ENCODE peak calls at places on chromosomes 4 and X, in seven cellular contexts. V, Y, Q, W, G, K and P are unnamed samples.

GRCh38 chr4:84814100-84814750 is 152.3 kb downstream of the WDFY3 start:
- DNase-seq in V (peak), Y (no peak), Q (no peak), W (peak), G (no peak), K (peak), P (no peak)

GRCh38 chr4:122673252-122673651 is 52.4 kb upstream of the IL21 start:
- DNase-seq in V (no peak), Y (no peak), Q (no peak), W (peak), G (no peak), K (no peak), P (no peak)

GRCh38 chr4:179750374-179750773 is 2308.1 kb upstream of the AGA start:
- DNase-seq in V (peak), Y (no peak), Q (no peak), W (peak), G (no peak), K (no peak), P (no peak)

GRCh38 chr4:84622959-84623358 is 40.0 kb downstream of the CDS1 start:
- DNase-seq in V (no peak), Y (no peak), Q (no peak), W (peak), G (no peak), K (no peak), P (no peak)

GRCh38 chrX:46301903-46302302 is 243.3 kb downstream of the ZNF674 start:
- DNase-seq in V (no peak), Y (no peak), Q (no peak), W (no peak), G (no peak), K (no peak), P (no peak)

GRCh38 chrX:150365051-150365952 is 2.2 kb downstream of the MAMLD1 start:
- DNase-seq in V (peak), Y (peak), Q (peak), W (peak), G (no peak), K (no peak), P (peak)

GRCh38 chrX:144494069-144494468 is 610.2 kb downstream of the UBE2NL start:
- DNase-seq in V (no peak), Y (peak), Q (no peak), W (no peak), G (no peak), K (no peak), P (no peak)

GRCh38 chr4:75180217-75180616 is 247.3 kb downstream of the PARM1 start:
- DNase-seq in V (no peak), Y (no peak), Q (no peak), W (no peak), G (no peak), K (no peak), P (no peak)

GRCh38 chrX:40244980-40245379 is 147.2 kb upstream of the BCOR start:
- DNase-seq in V (peak), Y (no peak), Q (no peak), W (peak), G (no peak), K (no peak), P (no peak)

GRCh38 chr4:76984127-76984526 is 34.6 kb downstream of the SEPTIN11 start:
- DNase-seq in V (peak), Y (peak), Q (no peak), W (peak), G (no peak), K (no peak), P (no peak)

GRCh38 chrX:151488677-151489076 is 74.8 kb upstream of the PASD1 start:
- DNase-seq in V (no peak), Y (peak), Q (no peak), W (no peak), G (no peak), K (no peak), P (peak)

GRCh38 chr4:141391771-141392170 is 171.1 kb downstream of the ZNF330 start:
- DNase-seq in V (no peak), Y (no peak), Q (no peak), W (no peak), G (no peak), K (no peak), P (no peak)

GRCh38 chr4:78749258-78749971 is 26.7 kb upstream of the BMP2K start:
- DNase-seq in V (no peak), Y (no peak), Q (no peak), W (no peak), G (no peak), K (no peak), P (no peak)

GRCh38 chr4:5370286-5370685 is 319.0 kb downstream of the STK32B start:
- DNase-seq in V (peak), Y (no peak), Q (no peak), W (peak), G (no peak), K (no peak), P (no peak)

GRCh38 chrX:133307637-133308485 is 89.7 kb upstream of the TFDP3 start:
- DNase-seq in V (no peak), Y (peak), Q (peak), W (peak), G (peak), K (no peak), P (peak)

GRCh38 chr4:4328840-4329239 is 38.8 kb downstream of the ZBTB49 start:
- DNase-seq in V (no peak), Y (no peak), Q (no peak), W (no peak), G (no peak), K (no peak), P (no peak)

GRCh38 chrX:2568125-2568524 is 67.3 kb upstream of the DHRSX start:
- DNase-seq in V (no peak), Y (no peak), Q (no peak), W (no peak), G (no peak), K (no peak), P (no peak)

GRCh38 chrX:31483336-31483735 is 411.5 kb upstream of the FTHL17 start:
- DNase-seq in V (peak), Y (no peak), Q (no peak), W (peak), G (no peak), K (no peak), P (no peak)

GRCh38 chrX:30533261-30533660 is 44.3 kb downstream of the TASL start:
- DNase-seq in V (peak), Y (no peak), Q (no peak), W (peak), G (no peak), K (no peak), P (no peak)

GRCh38 chr4:21858971-21859370 is 89.6 kb downstream of the KCNIP4 start:
- DNase-seq in V (peak), Y (no peak), Q (no peak), W (peak), G (no peak), K (no peak), P (no peak)

GRCh38 chrX:19487520-19488200 is 27.6 kb downstream of the MAP3K15 start:
- DNase-seq in V (no peak), Y (no peak), Q (no peak), W (no peak), G (no peak), K (no peak), P (no peak)

GRCh38 chrX:23333842-23334535 is 660 bp upstream of the PTCHD1 start:
- DNase-seq in V (no peak), Y (peak), Q (no peak), W (no peak), G (no peak), K (no peak), P (peak)

GRCh38 chr4:168200685-168201084 is 108.3 kb downstream of the ANXA10 start:
- DNase-seq in V (peak), Y (no peak), Q (no peak), W (no peak), G (no peak), K (no peak), P (no peak)

GRCh38 chr4:26896636-26897035 is 36.0 kb downstream of the STIM2 start:
- DNase-seq in V (peak), Y (no peak), Q (no peak), W (peak), G (no peak), K (no peak), P (no peak)

GRCh38 chr4:61740950-61741638 is 541.0 kb downstream of the ADGRL3 start:
- DNase-seq in V (no peak), Y (peak), Q (no peak), W (peak), G (no peak), K (no peak), P (no peak)

GRCh38 chr4:86400216-86400615 is 40.4 kb upstream of the MAPK10 start:
- DNase-seq in V (peak), Y (no peak), Q (no peak), W (peak), G (no peak), K (no peak), P (no peak)

GRCh38 chr4:138217567-138217966 is 24.6 kb downstream of the SLC7A11 start:
- DNase-seq in V (no peak), Y (peak), Q (no peak), W (no peak), G (no peak), K (no peak), P (peak)

GRCh38 chrX:37349131-37350033 is at the start of gene PRRG1:
- DNase-seq in V (peak), Y (peak), Q (peak), W (peak), G (peak), K (peak), P (peak)

GRCh38 chr4:102819588-102820365 is 7.6 kb downstream of the UBE2D3 start:
- DNase-seq in V (peak), Y (no peak), Q (no peak), W (no peak), G (no peak), K (no peak), P (no peak)

GRCh38 chrX:110015915-110016314 is 13.0 kb downstream of the TMEM164 start:
- DNase-seq in V (no peak), Y (no peak), Q (no peak), W (no peak), G (no peak), K (no peak), P (no peak)

GRCh38 chrX:47170861-47171692 is 22.6 kb upstream of the UBA1 start:
- DNase-seq in V (no peak), Y (no peak), Q (no peak), W (no peak), G (no peak), K (no peak), P (no peak)

GRCh38 chr4:133968174-133968573 is 233.4 kb downstream of the PABPC4L start:
- DNase-seq in V (no peak), Y (no peak), Q (no peak), W (no peak), G (no peak), K (no peak), P (no peak)

GRCh38 chr4:82043081-82043808 is 330.5 kb downstream of the HNRNPD start:
- DNase-seq in V (no peak), Y (peak), Q (no peak), W (no peak), G (no peak), K (peak), P (peak)

GRCh38 chr4:164446516-164446915 is 307.4 kb upstream of the SMIM31 start:
- DNase-seq in V (peak), Y (no peak), Q (no peak), W (peak), G (no peak), K (no peak), P (no peak)

GRCh38 chr4:87030606-87031441 is 96.0 kb downstream of the AFF1 start:
- DNase-seq in V (peak), Y (peak), Q (no peak), W (peak), G (no peak), K (no peak), P (no peak)

GRCh38 chr4:82561745-82562552 is at the start of gene TMEM150C:
- DNase-seq in V (no peak), Y (peak), Q (peak), W (peak), G (no peak), K (peak), P (peak)

GRCh38 chr4:7557447-7557846 is 122.7 kb upstream of the PSAPL1 start:
- DNase-seq in V (peak), Y (no peak), Q (no peak), W (peak), G (no peak), K (no peak), P (no peak)

GRCh38 chr4:167831853-167832252 is 260.5 kb upstream of the ANXA10 start:
- DNase-seq in V (no peak), Y (no peak), Q (no peak), W (no peak), G (no peak), K (no peak), P (no peak)

GRCh38 chrX:42398967-42399631 is 378.9 kb downstream of the PPP1R2C start:
- DNase-seq in V (no peak), Y (peak), Q (no peak), W (peak), G (no peak), K (no peak), P (no peak)

DNA sequence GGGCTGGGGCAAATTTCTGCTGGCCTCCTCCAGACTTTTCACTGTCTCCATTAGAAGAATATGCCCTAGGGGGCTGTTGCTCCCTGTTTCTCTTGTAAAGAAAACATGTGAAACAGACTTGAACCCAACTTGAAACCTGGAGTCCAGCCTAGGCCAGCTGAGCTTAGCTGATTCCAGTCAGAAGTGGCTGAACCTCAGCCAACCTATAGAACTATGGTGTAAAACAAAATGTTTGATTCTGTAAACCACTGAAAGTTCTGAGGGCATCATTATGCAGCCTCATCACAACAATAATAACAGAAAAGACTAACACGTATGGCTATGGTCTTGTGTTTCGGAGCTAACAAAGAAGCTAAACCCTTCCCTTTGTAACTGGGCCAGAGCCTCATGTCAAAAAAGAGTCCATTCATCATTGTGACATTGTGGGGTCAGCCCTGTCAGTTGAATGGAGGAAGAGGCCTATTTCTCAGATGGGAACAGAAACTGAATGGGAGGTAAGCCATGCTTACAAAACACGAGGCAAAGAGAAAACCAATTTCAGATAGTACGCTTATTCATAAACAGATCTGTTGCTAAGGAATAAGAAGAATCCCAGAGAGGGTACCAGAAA is 34.1 kb downstream of the SETD7 start:
- DNase-seq in V (no peak), Y (no peak), Q (no peak), W (no peak), G (no peak), K (no peak), P (no peak)
- H3K23ac ChIP-seq in V (no peak), Y (no peak), Q (no peak), W (no peak), G (no peak), K (no peak), P (no peak)

GRCh38 chr4:185810746-185811508 is 1.1 kb downstream of the SORBS2 start:
- DNase-seq in V (no peak), Y (peak), Q (peak), W (no peak), G (no peak), K (no peak), P (no peak)
- H3K4me2 ChIP-seq in V (peak), Y (no peak), Q (peak), W (peak), G (peak), K (peak), P (peak)

GRCh38 chr4:48031802-48032525 is 15.4 kb downstream of the NIPAL1 start:
- DNase-seq in V (peak), Y (peak), Q (no peak), W (peak), G (no peak), K (no peak), P (no peak)

GRCh38 chr4:48025005-48025404 is 8.4 kb downstream of the NIPAL1 start:
- DNase-seq in V (peak), Y (no peak), Q (no peak), W (peak), G (no peak), K (peak), P (no peak)

GRCh38 chr4:48030470-48030869 is 13.9 kb downstream of the NIPAL1 start:
- DNase-seq in V (no peak), Y (no peak), Q (no peak), W (no peak), G (no peak), K (no peak), P (no peak)

GRCh38 chr4:48027653-48028052 is 11.1 kb downstream of the NIPAL1 start:
- DNase-seq in V (no peak), Y (no peak), Q (no peak), W (no peak), G (no peak), K (no peak), P (no peak)

DNA sequence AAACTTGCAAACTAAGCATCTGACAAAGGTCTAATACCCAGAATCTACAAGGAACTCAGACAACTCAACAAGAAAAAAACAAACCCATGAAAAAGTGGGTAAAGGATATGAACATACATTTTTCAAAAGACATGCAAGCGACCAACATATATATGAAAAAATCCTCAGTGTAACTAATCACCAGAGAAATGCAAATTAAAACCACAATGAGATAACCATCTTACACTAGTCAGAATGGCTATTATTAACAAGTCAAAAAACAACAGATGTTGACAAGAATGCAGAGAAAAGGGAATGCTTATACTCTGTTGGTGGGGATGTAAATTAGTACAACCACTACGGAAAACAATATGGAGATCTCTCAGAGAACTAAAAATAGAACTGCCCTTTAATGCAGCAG is 12.1 kb downstream of the NIPAL1 start:
- DNase-seq in V (no peak), Y (no peak), Q (no peak), W (peak), G (no peak), K (no peak), P (no peak)
- H3K23ac ChIP-seq in V (no peak), Y (no peak), Q (no peak), W (no peak), G (no peak), K (no peak), P (no peak)

DNA sequence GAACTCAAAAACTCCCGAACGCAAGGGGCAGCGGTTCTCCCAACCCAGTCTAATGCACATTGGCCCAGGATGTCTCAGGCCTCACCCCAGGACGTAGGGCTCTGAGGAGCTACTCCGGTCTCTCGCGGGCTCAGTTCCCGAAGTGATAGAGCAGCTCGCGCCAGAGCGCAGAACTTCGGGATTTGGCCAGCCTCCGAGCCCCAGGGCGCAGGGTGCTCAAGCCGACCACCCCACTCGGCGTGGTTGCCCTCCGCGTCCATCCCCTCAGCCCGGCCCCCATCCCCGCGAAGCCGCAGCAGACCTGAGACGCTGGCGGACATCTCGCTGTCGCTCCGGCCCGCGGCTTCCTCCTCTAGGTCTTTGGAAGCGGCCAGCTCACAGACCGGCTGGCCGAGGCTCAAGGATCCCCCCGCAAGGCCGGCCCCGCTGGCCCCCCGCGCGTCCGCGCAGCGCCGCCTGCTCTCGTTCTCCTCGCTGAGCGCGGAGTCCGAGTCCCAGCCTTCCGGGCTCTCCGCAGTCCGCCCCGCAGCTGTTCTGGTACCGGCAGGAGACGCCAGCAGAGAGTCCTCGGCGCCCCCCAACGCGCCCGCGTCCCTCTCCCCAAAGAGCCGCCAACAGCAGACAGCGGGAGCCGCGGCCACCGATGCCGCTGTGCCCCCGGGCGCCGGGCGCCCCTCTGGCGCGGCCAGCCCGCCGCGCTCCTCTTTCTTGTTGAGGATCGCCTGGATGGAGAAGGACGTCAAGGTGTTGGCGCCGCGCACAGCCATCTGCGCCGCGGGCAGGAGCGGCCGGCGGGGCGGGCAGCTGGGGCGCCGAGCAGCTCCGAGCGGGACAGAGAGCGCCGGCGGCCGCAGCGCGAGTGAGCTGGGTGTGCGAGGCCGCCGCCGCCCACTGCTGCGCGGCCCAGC is at the start of gene NKX3-2:
- DNase-seq in V (peak), Y (no peak), Q (no peak), W (peak), G (no peak), K (no peak), P (no peak)
- H3K4me2 ChIP-seq in V (peak), Y (peak), Q (peak), W (peak), G (peak), K (peak), P (peak)

GRCh38 chr4:174190832-174191500 is 92.5 kb downstream of the FBXO8 start:
- DNase-seq in V (no peak), Y (no peak), Q (no peak), W (no peak), G (no peak), K (no peak), P (no peak)

GRCh38 chr4:174198396-174199179 is 84.9 kb downstream of the FBXO8 start:
- DNase-seq in V (peak), Y (no peak), Q (no peak), W (peak), G (no peak), K (no peak), P (no peak)

GRCh38 chr4:174189392-174190029 is 94.0 kb downstream of the FBXO8 start:
- DNase-seq in V (no peak), Y (no peak), Q (no peak), W (peak), G (no peak), K (no peak), P (no peak)

GRCh38 chr4:174192943-174193342 is 90.5 kb downstream of the FBXO8 start:
- DNase-seq in V (no peak), Y (no peak), Q (no peak), W (no peak), G (no peak), K (no peak), P (no peak)

GRCh38 chr4:174193438-174194015 is 89.9 kb downstream of the FBXO8 start:
- DNase-seq in V (peak), Y (no peak), Q (no peak), W (peak), G (no peak), K (no peak), P (no peak)
- H3K23ac ChIP-seq in V (no peak), Y (no peak), Q (no peak), W (no peak), G (no peak), K (no peak), P (no peak)

GRCh38 chr4:184979461-184980124 is 38.7 kb upstream of the HELT start:
- DNase-seq in V (no peak), Y (no peak), Q (no peak), W (no peak), G (no peak), K (no peak), P (no peak)

GRCh38 chr4:184983660-184984356 is 34.5 kb upstream of the HELT start:
- DNase-seq in V (peak), Y (peak), Q (peak), W (peak), G (no peak), K (peak), P (peak)

GRCh38 chr4:184978211-184978610 is 40.1 kb upstream of the HELT start:
- DNase-seq in V (no peak), Y (no peak), Q (no peak), W (no peak), G (no peak), K (no peak), P (no peak)

GRCh38 chr4:184977747-184978146 is 40.5 kb upstream of the HELT start:
- DNase-seq in V (no peak), Y (no peak), Q (no peak), W (no peak), G (no peak), K (no peak), P (no peak)

GRCh38 chr4:184980261-184980660 is 38.0 kb upstream of the HELT start:
- DNase-seq in V (no peak), Y (no peak), Q (no peak), W (no peak), G (no peak), K (no peak), P (no peak)
- H3K4me2 ChIP-seq in V (no peak), Y (no peak), Q (no peak), W (no peak), G (no peak), K (no peak), P (no peak)

GRCh38 chrX:138890491-138890890 is 179.0 kb upstream of the FGF13 start:
- DNase-seq in V (no peak), Y (no peak), Q (no peak), W (no peak), G (no peak), K (no peak), P (no peak)
- H3K23ac ChIP-seq in V (no peak), Y (no peak), Q (no peak), W (no peak), G (no peak), K (no peak), P (no peak)